ENCODE peak calls at places on chromosome 7, in seven cellular contexts. U is heart left ventricle, Q is fibroblast of mammary gland, F is progenitor cell of endocrine pancreas, L is cardiac fibroblast, T is ovary, D is WTC11. W is an unnamed sample.

GRCh38 chr7:81447351-81447952 is 322.4 kb downstream of the HGF start:
- DNase-seq in U (no peak), Q (peak), F (no peak), L (peak), T (no peak), D (no peak), W (no peak)

GRCh38 chr7:45609180-45609579 is 35.0 kb downstream of the ADCY1 start:
- DNase-seq in U (no peak), Q (no peak), F (no peak), L (no peak), T (no peak), D (no peak), W (peak)

GRCh38 chr7:127809285-127809702 is 157.3 kb downstream of the SND1 start:
- DNase-seq in U (no peak), Q (peak), F (no peak), L (no peak), T (no peak), D (no peak), W (no peak)

GRCh38 chr7:35524112-35524804 is 170.7 kb downstream of the HERPUD2 start:
- DNase-seq in U (no peak), Q (no peak), F (no peak), L (no peak), T (no peak), D (no peak), W (no peak)

GRCh38 chr7:46576950-46577349 is 655.9 kb upstream of the IGFBP3 start:
- DNase-seq in U (no peak), Q (peak), F (no peak), L (peak), T (no peak), D (no peak), W (no peak)

GRCh38 chr7:6057316-6058128 is 26.3 kb downstream of the ANKRD61 start:
- DNase-seq in U (no peak), Q (no peak), F (no peak), L (no peak), T (no peak), D (no peak), W (no peak)

GRCh38 chr7:128094111-128094570 is 62.9 kb upstream of the LRRC4 start:
- DNase-seq in U (peak), Q (no peak), F (no peak), L (no peak), T (no peak), D (no peak), W (no peak)

GRCh38 chr7:136869006-136869961 is 832 bp downstream of the CHRM2 start:
- DNase-seq in U (peak), Q (no peak), F (no peak), L (no peak), T (no peak), D (peak), W (peak)

GRCh38 chr7:27917774-27918314 is 177.9 kb downstream of the TAX1BP1 start:
- DNase-seq in U (no peak), Q (peak), F (no peak), L (peak), T (no peak), D (no peak), W (no peak)

GRCh38 chr7:22564511-22565045 is 64.6 kb upstream of the STEAP1B start:
- DNase-seq in U (peak), Q (peak), F (no peak), L (peak), T (no peak), D (no peak), W (no peak)

GRCh38 chr7:80095545-80095944 is 39.1 kb upstream of the GNAI1 start:
- DNase-seq in U (no peak), Q (peak), F (no peak), L (peak), T (no peak), D (no peak), W (no peak)

GRCh38 chr7:64574481-64575159 is 11.7 kb upstream of the ZNF680 start:
- DNase-seq in U (peak), Q (peak), F (no peak), L (peak), T (peak), D (peak), W (no peak)

GRCh38 chr7:109763611-109764010 is 1193.9 kb downstream of the DNAJB9 start:
- DNase-seq in U (no peak), Q (peak), F (no peak), L (no peak), T (no peak), D (no peak), W (no peak)

GRCh38 chr7:156778668-156779067 is 114.3 kb downstream of the LMBR1 start:
- DNase-seq in U (no peak), Q (no peak), F (no peak), L (no peak), T (no peak), D (no peak), W (no peak)

GRCh38 chr7:110407242-110407641 is 683.7 kb upstream of the LRRN3 start:
- DNase-seq in U (no peak), Q (no peak), F (no peak), L (no peak), T (no peak), D (no peak), W (no peak)

GRCh38 chr7:66837007-66837406 is 84.0 kb upstream of the TMEM248 start:
- DNase-seq in U (no peak), Q (peak), F (no peak), L (peak), T (no peak), D (peak), W (no peak)

GRCh38 chr7:11749629-11750028 is 82.4 kb downstream of the THSD7A start:
- DNase-seq in U (no peak), Q (no peak), F (no peak), L (no peak), T (no peak), D (no peak), W (no peak)

GRCh38 chr7:11746591-11746990 is 85.4 kb downstream of the THSD7A start:
- DNase-seq in U (no peak), Q (no peak), F (no peak), L (no peak), T (no peak), D (no peak), W (no peak)

GRCh38 chr7:11747715-11748485 is 84.1 kb downstream of the THSD7A start:
- DNase-seq in U (no peak), Q (no peak), F (no peak), L (no peak), T (no peak), D (no peak), W (no peak)

GRCh38 chr7:11750191-11750590 is 81.8 kb downstream of the THSD7A start:
- DNase-seq in U (no peak), Q (no peak), F (no peak), L (no peak), T (no peak), D (no peak), W (no peak)

GRCh38 chr7:11748884-11749283 is 83.1 kb downstream of the THSD7A start:
- DNase-seq in U (no peak), Q (no peak), F (no peak), L (no peak), T (no peak), D (no peak), W (no peak)
- TF ChIP-seq CTCF in U (no peak), Q (no peak), F (no peak), L (no peak), T (no peak), D (no peak), W (no peak)

GRCh38 chr7:114128880-114129279 is 210.1 kb upstream of the PPP1R3A start:
- DNase-seq in U (no peak), Q (no peak), F (no peak), L (no peak), T (no peak), D (no peak), W (no peak)
- TF ChIP-seq CTCF in U (no peak), Q (no peak), F (no peak), L (no peak), T (no peak), D (no peak), W (no peak)

GRCh38 chr7:115218076-115218475 is 296.2 kb downstream of the MDFIC start:
- DNase-seq in U (no peak), Q (no peak), F (no peak), L (no peak), T (no peak), D (no peak), W (no peak)

GRCh38 chr7:115221484-115221883 is 299.6 kb downstream of the MDFIC start:
- DNase-seq in U (no peak), Q (no peak), F (no peak), L (no peak), T (no peak), D (no peak), W (no peak)

GRCh38 chr7:115216652-115217051 is 294.8 kb downstream of the MDFIC start:
- DNase-seq in U (no peak), Q (no peak), F (no peak), L (no peak), T (no peak), D (no peak), W (no peak)

DNA sequence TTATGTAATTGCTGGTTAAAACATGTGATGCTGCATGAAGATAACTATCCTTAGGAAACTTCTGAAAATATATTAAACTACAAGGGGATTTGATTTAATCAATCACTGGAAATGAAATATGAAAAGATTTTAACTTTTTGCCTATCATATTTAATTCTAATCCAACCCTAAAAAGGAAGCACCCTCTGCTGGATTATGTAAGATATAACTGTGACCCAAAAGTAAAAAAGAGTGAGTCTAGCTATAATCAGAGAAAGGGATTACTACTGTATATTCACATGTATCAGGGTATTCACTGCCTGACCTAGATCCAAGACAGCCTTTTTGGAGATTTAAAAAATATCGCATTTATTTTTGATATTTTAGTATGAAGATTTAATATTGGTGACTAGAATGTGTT is 295.5 kb downstream of the MDFIC start:
- DNase-seq in U (no peak), Q (peak), F (no peak), L (peak), T (no peak), D (no peak), W (peak)
- TF ChIP-seq CTCF in U (peak), Q (peak), F (no peak), L (peak), T (no peak), D (no peak), W (peak)

GRCh38 chr7:24715661-24716479 is 41.4 kb downstream of the GSDME start:
- DNase-seq in U (no peak), Q (peak), F (no peak), L (peak), T (no peak), D (peak), W (peak)
- TF ChIP-seq CTCF in U (peak), Q (peak), F (peak), L (peak), T (no peak), D (peak), W (peak)

DNA sequence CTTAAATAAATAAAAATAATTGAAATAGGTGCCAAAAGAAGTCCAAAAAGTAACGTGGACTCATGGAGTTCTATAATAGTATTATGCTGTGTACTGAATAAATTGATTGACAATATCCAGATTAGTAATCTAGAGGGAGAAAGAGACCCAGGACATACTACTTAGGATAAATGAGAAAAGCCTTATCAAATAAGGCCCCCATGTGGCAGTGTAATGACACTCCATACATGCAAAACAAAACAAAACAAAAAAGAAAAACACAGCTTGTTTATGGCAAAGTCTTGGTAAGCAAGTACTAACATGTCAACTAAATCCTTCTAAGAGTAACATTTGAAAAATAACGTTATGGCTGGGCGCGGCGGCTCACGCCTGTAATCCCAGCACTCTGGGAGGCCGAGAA is 3.6 kb upstream of the RUNDC3B start:
- DNase-seq in U (no peak), Q (no peak), F (no peak), L (no peak), T (no peak), D (no peak), W (no peak)
- TF ChIP-seq CTCF in U (no peak), Q (no peak), F (no peak), L (no peak), T (no peak), D (no peak), W (no peak)

DNA sequence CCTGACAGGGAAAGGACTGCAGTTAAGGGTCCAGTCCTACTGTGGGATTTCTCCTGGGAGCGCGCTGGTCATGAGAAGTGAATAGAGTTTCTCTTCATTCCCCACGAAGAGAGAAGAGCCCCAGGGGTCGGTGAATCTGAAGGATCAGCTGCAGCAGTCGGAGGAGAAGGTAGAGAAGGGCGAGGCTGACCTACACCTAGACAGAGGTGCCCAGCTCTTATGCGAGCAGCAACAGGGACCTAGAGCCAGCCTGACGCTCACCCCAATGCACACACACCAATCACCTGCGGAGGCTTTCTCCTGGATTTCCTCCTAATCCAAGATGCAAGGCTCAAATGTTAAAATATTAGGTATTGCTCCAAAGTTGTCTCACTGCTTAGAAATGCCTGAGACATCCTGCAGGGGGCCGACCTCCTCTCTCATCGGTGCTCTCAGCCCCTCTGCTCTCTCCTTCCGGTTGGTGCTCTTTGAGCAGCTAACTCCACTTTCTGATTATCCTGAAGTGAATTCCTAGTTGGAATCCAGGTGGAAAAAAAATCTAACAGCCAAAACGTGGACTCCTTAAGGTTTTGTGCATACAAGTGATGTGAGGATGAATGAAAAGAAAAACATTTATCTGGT is 176.4 kb downstream of the AHR start:
- DNase-seq in U (no peak), Q (no peak), F (no peak), L (no peak), T (no peak), D (peak), W (no peak)
- TF ChIP-seq CTCF in U (no peak), Q (peak), F (peak), L (peak), T (no peak), D (no peak), W (no peak)

GRCh38 chr7:131859162-131859821 is 302.9 kb upstream of the PODXL start:
- DNase-seq in U (peak), Q (peak), F (peak), L (peak), T (peak), D (peak), W (peak)

GRCh38 chr7:131867461-131867860 is 311.0 kb upstream of the PODXL start:
- DNase-seq in U (no peak), Q (no peak), F (no peak), L (no peak), T (no peak), D (no peak), W (no peak)

GRCh38 chr7:131865911-131866310 is 309.5 kb upstream of the PODXL start:
- DNase-seq in U (no peak), Q (no peak), F (no peak), L (no peak), T (no peak), D (no peak), W (no peak)

DNA sequence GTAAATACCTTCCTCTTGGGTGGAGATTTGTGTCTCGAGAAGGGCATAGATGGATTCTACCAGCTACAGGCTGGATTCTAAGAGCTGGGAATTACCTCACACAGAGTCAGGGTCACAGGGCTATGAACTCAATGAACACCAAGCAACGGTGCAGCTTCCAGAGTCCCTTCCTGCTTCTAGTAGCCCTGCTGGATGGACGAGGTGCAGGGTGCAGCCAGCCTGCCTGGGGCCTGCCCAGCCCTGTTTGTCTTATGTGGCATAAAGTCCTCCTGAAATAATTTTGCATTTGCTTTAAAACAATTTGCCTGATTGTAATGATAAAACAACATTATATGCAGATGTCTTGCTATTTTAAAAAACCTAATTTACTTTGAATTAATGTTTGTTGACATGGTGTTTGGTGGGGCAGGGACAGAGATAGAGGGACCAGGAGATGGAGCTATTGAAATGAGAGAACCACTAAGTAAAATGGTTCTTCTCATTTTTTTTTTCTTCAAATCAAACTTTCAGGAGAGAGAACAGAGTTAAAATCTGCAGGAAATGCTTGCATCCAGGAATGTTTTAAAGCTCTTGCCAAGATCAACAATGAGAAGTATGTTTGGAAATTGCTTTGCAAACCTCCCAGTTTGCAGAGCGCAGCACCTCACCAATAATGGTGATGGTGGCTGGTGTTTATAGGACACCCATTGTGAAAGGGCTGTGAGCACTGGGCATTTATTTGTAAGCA is 305.4 kb upstream of the PODXL start:
- DNase-seq in U (no peak), Q (no peak), F (no peak), L (peak), T (no peak), D (no peak), W (no peak)
- TF ChIP-seq CTCF in U (no peak), Q (no peak), F (no peak), L (no peak), T (no peak), D (no peak), W (no peak)

DNA sequence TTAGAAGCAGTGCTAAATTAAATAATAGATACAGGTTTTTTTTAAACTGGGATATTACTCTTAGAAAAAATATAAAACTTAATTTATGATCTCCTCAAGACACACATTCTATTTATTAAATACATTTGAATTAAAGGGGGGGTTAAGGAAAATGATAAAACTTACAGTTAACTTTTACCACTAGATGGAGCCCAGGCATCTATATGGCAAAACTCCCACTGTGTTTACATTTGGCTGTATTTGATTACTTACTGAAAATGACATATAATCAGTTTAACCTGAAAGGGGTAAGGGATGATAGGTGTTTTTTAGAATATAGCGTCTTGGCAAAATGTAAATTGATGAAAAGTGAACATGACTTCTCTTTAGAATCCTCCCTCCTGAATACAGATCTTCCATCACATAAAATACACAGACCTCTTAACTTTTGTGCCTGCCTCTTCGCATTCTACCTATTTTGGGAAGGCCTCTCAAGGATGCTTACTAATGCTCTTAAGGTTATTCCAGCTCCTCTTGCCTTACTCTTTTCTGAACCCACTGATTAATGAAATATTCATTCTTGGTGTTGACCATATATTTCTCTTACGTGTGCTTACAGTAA is 235.7 kb downstream of the AGMO start:
- DNase-seq in U (no peak), Q (peak), F (no peak), L (peak), T (no peak), D (no peak), W (peak)
- TF ChIP-seq CTCF in U (peak), Q (peak), F (peak), L (peak), T (no peak), D (peak), W (no peak)

W was measured in GM13976.